ENCODE peak calls at places on chromosomes 16 and 17, in eight cellular contexts. Z is neuronal stem cell; A is neural progenitor cell; G is transverse colon; N is CD8-positive, alpha-beta T cell; C is tibial nerve; W is fibroblast of lung; X is A549. O is an unnamed sample.

GRCh38 chr17:73952498-73953205 is 250.8 kb upstream of the RPL38 start:
- DNase-seq in W (no peak), X (peak; percentile 82), N (peak; percentile 49), G (peak; percentile 59), C (no peak), Z (peak; percentile 54), A (peak; percentile 81), O (peak; percentile 20)

GRCh38 chr16:88772871-88773811 is 11.9 kb downstream of the PIEZO1 start:
- DNase-seq in G (peak; percentile 66), X (no peak), C (no peak), Z (no peak), N (no peak), W (peak; percentile 95), A (peak; percentile 64), O (no peak)

GRCh38 chr17:83155128-83156081 is 76.0 kb downstream of the METRNL start:
- DNase-seq in Z (no peak), W (peak; percentile 16), A (no peak), C (peak; percentile 69), G (no peak), X (no peak), N (no peak), O (no peak)

GRCh38 chr17:56023851-56024250 is 129.4 kb upstream of the ANKFN1 start:
- DNase-seq in Z (no peak), A (no peak), X (no peak), W (no peak), G (no peak), N (no peak), C (no peak), O (no peak)

GRCh38 chr17:30954046-30954805 is 16.6 kb upstream of the RNF135 start:
- DNase-seq in G (no peak), X (no peak), A (no peak), N (no peak), W (no peak), C (no peak), Z (no peak), O (no peak)

GRCh38 chr16:72976747-72977064 is 71.2 kb downstream of the ZFHX3 start:
- DNase-seq in A (no peak), G (no peak), N (no peak), Z (no peak), X (no peak), C (no peak), W (no peak), O (no peak)

GRCh38 chr16:53837421-53837820 is 133.5 kb downstream of the FTO start:
- DNase-seq in W (no peak), Z (no peak), N (no peak), G (no peak), A (no peak), X (no peak), C (no peak), O (no peak)

GRCh38 chr17:16486373-16487250 is 5.4 kb downstream of the LRRC75A start:
- DNase-seq in W (peak; percentile 75), G (peak; percentile 96), N (no peak), Z (no peak), A (peak; percentile 56), C (peak; percentile 73), X (no peak), O (no peak)

GRCh38 chr17:39739885-39740356 is 2.2 kb downstream of the GRB7 start:
- DNase-seq in G (no peak), N (no peak), W (no peak), C (no peak), X (peak; percentile 55), A (peak; percentile 18), Z (no peak), O (no peak)

GRCh38 chr17:5785343-5785742 is 201.0 kb upstream of the NLRP1 start:
- DNase-seq in G (no peak), W (peak; percentile 82), Z (no peak), X (no peak), A (no peak), N (no peak), C (no peak), O (no peak)

GRCh38 chr16:20611975-20612471 is 35.9 kb upstream of the ACSM2B start:
- DNase-seq in A (no peak), X (no peak), Z (no peak), N (no peak), W (no peak), G (no peak), C (no peak), O (no peak)

GRCh38 chr17:66655861-66656260 is 179.1 kb upstream of the CACNG5 start:
- DNase-seq in C (no peak), N (no peak), W (peak; percentile 84), A (no peak), Z (no peak), X (no peak), G (no peak), O (no peak)

GRCh38 chr16:84266451-84266850 is 26.6 kb upstream of the KCNG4 start:
- DNase-seq in C (peak; percentile 42), W (peak; percentile 58), Z (peak; percentile 70), G (peak; percentile 20), X (peak; percentile 74), A (peak; percentile 85), N (no peak), O (no peak)

GRCh38 chr17:82970067-82970466 is 109.3 kb upstream of the METRNL start:
- DNase-seq in W (no peak), N (no peak), X (no peak), C (no peak), G (no peak), A (no peak), Z (no peak), O (no peak)

GRCh38 chr17:77700165-77700881 is 258.2 kb upstream of the TNRC6C start:
- DNase-seq in X (no peak), Z (no peak), N (no peak), W (no peak), G (no peak), C (no peak), A (no peak), O (no peak)

GRCh38 chr17:79167486-79167885 is 92.9 kb downstream of the ENGASE start:
- DNase-seq in W (no peak), G (no peak), X (no peak), Z (no peak), A (no peak), C (no peak), N (no peak), O (no peak)

GRCh38 chr17:1604831-1605528 is 23.7 kb downstream of the SLC43A2 start:
- DNase-seq in A (peak; percentile 52), N (no peak), G (no peak), X (no peak), W (no peak), C (no peak), Z (no peak), O (no peak)

GRCh38 chr17:50051606-50052005 is 4.3 kb upstream of the ITGA3 start:
- DNase-seq in X (no peak), N (no peak), G (no peak), C (no peak), W (no peak), Z (no peak), A (no peak), O (no peak)

GRCh38 chr17:52136173-52136572 is 22.3 kb downstream of the CA10 start:
- DNase-seq in Z (no peak), N (no peak), G (no peak), X (no peak), W (no peak), C (no peak), A (no peak), O (no peak)

GRCh38 chr16:65306313-65306712 is 184.4 kb upstream of the CDH11 start:
- DNase-seq in A (no peak), W (no peak), G (no peak), X (no peak), C (no peak), N (no peak), Z (no peak), O (no peak)

GRCh38 chr17:36994438-36994837 is 45.7 kb downstream of the AATF start:
- DNase-seq in W (peak; percentile 56), N (no peak), G (no peak), A (no peak), Z (no peak), X (no peak), C (no peak), O (no peak)

DNA sequence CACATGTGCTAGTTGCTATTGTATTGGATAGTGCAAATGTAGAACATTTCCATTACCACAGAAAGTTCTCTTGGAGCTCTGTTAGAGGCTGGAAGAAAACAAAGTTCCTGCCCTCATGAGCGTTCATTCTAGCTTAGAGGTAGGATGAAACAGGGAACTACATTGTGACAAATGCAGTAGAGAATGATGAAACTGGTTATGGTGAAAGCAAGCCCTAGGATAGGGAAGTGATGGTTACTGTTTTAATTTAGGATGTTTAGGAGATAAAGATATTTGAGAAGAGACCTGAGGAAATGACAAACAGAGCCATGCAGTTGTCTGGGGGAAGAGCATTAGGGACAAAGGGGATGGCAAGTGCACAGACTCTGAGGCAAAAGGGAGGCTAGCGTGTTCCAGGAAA is 50.7 kb downstream of the AATF start:
- DNase-seq in X (no peak), W (no peak), C (no peak), Z (no peak), A (no peak), G (no peak), N (no peak), O (no peak)
- H3K9me3 ChIP-seq in X (peaks cover 28% of the 10 kb centered on the region), W (no peaks in the 10 kb centered on the region), C (no peaks in the 10 kb centered on the region), Z (peaks cover 4% of the 10 kb centered on the region), A (no peaks in the 10 kb centered on the region), G (no peaks in the 10 kb centered on the region), N (no peaks in the 10 kb centered on the region), O (no peaks in the 10 kb centered on the region)

DNA sequence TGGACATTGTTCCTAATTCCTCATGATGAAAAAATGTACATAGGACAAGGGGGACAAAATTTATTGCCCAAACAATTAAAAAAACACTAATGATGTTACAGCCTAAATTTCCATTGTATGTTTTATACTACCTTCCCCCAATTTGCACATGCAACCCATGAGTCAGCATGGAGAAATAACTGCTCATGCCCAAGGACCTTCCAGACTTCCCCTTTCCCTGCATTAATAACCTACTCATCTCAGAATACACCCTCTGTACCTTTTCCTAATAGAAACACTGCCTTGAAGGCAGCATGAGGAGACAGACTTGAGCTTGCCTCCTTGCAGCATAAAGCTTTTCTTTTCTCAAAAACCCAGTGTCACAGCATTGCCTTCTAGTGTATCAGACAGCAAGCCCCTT is 2402.8 kb downstream of the TP53TG3F start:
- DNase-seq in W (no peak), N (no peak), Z (no peak), A (no peak), X (no peak), C (no peak), G (no peak), O (no peak)
- H3K9me3 ChIP-seq in W (no peaks in the 10 kb centered on the region), N (peaks cover 8% of the 10 kb centered on the region), Z (peaks cover 13% of the 10 kb centered on the region), A (peaks cover 27% of the 10 kb centered on the region), X (no peaks in the 10 kb centered on the region), C (no peaks in the 10 kb centered on the region), G (peaks cover 9% of the 10 kb centered on the region), O (no peaks in the 10 kb centered on the region)

DNA sequence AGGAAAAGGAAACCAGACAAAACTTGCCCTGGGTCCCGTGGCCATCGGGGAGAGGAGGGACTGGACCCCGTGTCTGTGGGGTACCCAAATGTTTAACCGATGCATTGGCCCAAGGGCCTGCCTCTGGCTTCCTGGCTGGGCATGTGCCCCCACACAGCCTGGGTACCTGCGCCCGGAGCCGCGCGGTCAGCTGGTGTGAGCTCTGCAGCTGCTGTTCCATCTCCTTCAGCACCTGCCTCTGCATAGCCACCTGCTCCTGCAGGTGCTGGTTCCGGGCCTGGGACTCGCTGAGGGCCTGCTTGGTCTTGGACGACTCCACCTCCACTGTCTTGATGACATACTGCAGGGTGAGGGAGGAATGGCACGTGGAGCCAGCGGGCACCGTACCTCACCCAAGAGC is 31.9 kb downstream of the KIFC3 start:
- DNase-seq in Z (no peak), N (no peak), X (no peak), A (no peak), C (no peak), W (no peak), G (no peak), O (no peak)
- H3K9me3 ChIP-seq in Z (no peaks in the 10 kb centered on the region), N (no peaks in the 10 kb centered on the region), X (no peaks in the 10 kb centered on the region), A (no peaks in the 10 kb centered on the region), C (no peaks in the 10 kb centered on the region), W (no peaks in the 10 kb centered on the region), G (no peaks in the 10 kb centered on the region), O (no peaks in the 10 kb centered on the region)

GRCh38 chr16:77991701-77992100 is 30.6 kb upstream of the CLEC3A start:
- DNase-seq in X (no peak), W (no peak), C (no peak), N (no peak), A (no peak), Z (no peak), G (no peak), O (no peak)
- H3K9me3 ChIP-seq in X (peaks cover 7% of the 10 kb centered on the region), W (no peaks in the 10 kb centered on the region), C (no peaks in the 10 kb centered on the region), N (peaks cover 8% of the 10 kb centered on the region), A (no peaks in the 10 kb centered on the region), Z (peaks cover 6% of the 10 kb centered on the region), G (no peaks in the 10 kb centered on the region), O (no peaks in the 10 kb centered on the region)